ENCODE peak calls at places on chromosomes 6 and 20, in four cellular contexts. O is GM23248, K is breast epithelium, D is body of pancreas. H is an unnamed sample. For H3K36me3, the result is how much of the 10 kb centered on the place peaks cover.

GRCh38 chr6:169093121-169093723 is 160.4 kb downstream of the THBS2 start:
- DNase-seq in K (no peak), O (no peak), D (no peak), H (no peak)

GRCh38 chr6:155352812-155353211 is 38.5 kb upstream of the TFB1M start:
- DNase-seq in D (no peak), K (no peak), O (peak), H (no peak)

GRCh38 chr6:170265655-170266054 is 25.2 kb downstream of the DLL1 start:
- DNase-seq in K (no peak), O (no peak), D (peak), H (peak)

GRCh38 chr6:37643851-37644672 is 53.6 kb downstream of the MDGA1 start:
- DNase-seq in K (no peak), O (no peak), D (no peak), H (no peak)

GRCh38 chr6:156434795-156435190 is 342.4 kb upstream of the ARID1B start:
- DNase-seq in D (no peak), K (no peak), O (no peak), H (no peak)

GRCh38 chr6:3542032-3542640 is 85.3 kb upstream of the SLC22A23 start:
- DNase-seq in D (no peak), K (no peak), O (no peak), H (no peak)

GRCh38 chr6:37556884-37557644 is 57.4 kb upstream of the CCDC167 start:
- DNase-seq in O (no peak), D (no peak), K (no peak), H (no peak)

GRCh38 chr6:119834418-119834817 is 484.9 kb upstream of the MAN1A1 start:
- DNase-seq in D (no peak), O (no peak), K (no peak), H (no peak)

GRCh38 chr6:44224154-44224977 is 971 bp downstream of the SLC29A1 start:
- DNase-seq in K (no peak), O (peak), D (no peak), H (no peak)

GRCh38 chr6:117072781-117073180 is 192.6 kb upstream of the VGLL2 start:
- DNase-seq in K (no peak), D (no peak), O (no peak), H (no peak)

GRCh38 chr6:113854531-113855499 is 2.3 kb upstream of the MARCKS start:
- DNase-seq in D (peak), K (peak), O (peak), H (peak)

GRCh38 chr6:132749111-132749510 is 8.6 kb downstream of the VNN2 start:
- DNase-seq in O (peak), D (no peak), K (no peak), H (no peak)

GRCh38 chr6:69580696-69581095 is 216.1 kb downstream of the LMBRD1 start:
- DNase-seq in D (no peak), K (no peak), O (no peak), H (no peak)

GRCh38 chr20:9269280-9269971 is 200.5 kb downstream of the PLCB4 start:
- DNase-seq in K (no peak), O (peak), D (no peak), H (no peak)

GRCh38 chr20:33507461-33507860 is 17.6 kb downstream of the CBFA2T2 start:
- DNase-seq in O (no peak), D (no peak), K (no peak), H (no peak)

GRCh38 chr20:24503352-24503931 is 34.0 kb downstream of the SYNDIG1 start:
- DNase-seq in K (no peak), O (peak), D (no peak), H (peak)

GRCh38 chr20:15546624-15547023 is 1026.6 kb downstream of the KIF16B start:
- DNase-seq in K (no peak), O (no peak), D (no peak), H (no peak)

GRCh38 chr20:1209447-1210387 is 6.5 kb downstream of the C20orf202 start:
- DNase-seq in K (no peak), D (no peak), O (peak), H (no peak)

GRCh38 chr20:19937651-19938420 is 79.3 kb upstream of the NAA20 start:
- DNase-seq in D (no peak), O (no peak), K (no peak), H (no peak)

GRCh38 chr6:14734416-14735340 is 511.2 kb upstream of the JARID2 start:
- DNase-seq in O (peak), D (no peak), K (no peak), H (no peak)

GRCh38 chr20:36121981-36122930 is 32.3 kb upstream of the EPB41L1 start:
- DNase-seq in O (no peak), K (peak), D (peak), H (peak)

GRCh38 chr6:124027392-124027791 is 223.7 kb downstream of the NKAIN2 start:
- DNase-seq in O (no peak), D (no peak), K (no peak), H (no peak)

GRCh38 chr6:148535976-148536375 is 193.3 kb downstream of the SASH1 start:
- DNase-seq in D (no peak), K (no peak), O (peak), H (no peak)

GRCh38 chr6:134956032-134956431 is 6.1 kb upstream of the ALDH8A1 start:
- DNase-seq in K (no peak), D (no peak), O (no peak), H (no peak)

GRCh38 chr6:110814488-110815259 is 595 bp downstream of the CDK19 start:
- DNase-seq in O (peak), K (peak), D (peak), H (peak)

GRCh38 chr20:20843982-20844381 is 131.5 kb upstream of the RALGAPA2 start:
- DNase-seq in O (no peak), D (no peak), K (no peak), H (peak)

GRCh38 chr6:30749554-30750378 is 5.4 kb upstream of the IER3 start:
- DNase-seq in O (no peak), K (no peak), D (peak), H (peak)

GRCh38 chr20:17606001-17606400 is 36.1 kb downstream of the DSTN start:
- DNase-seq in K (no peak), D (no peak), O (no peak), H (no peak)

GRCh38 chr6:93418448-93419303 is 683 bp downstream of the EPHA7 start:
- DNase-seq in D (peak), O (peak), K (peak), H (peak)

GRCh38 chr6:73523434-73524123 is 2.7 kb upstream of the EEF1A1 start:
- DNase-seq in O (peak), K (peak), D (peak), H (peak)

GRCh38 chr20:21353236-21353635 is 44.1 kb downstream of the NKX2-4 start:
- DNase-seq in O (peak), D (no peak), K (no peak), H (no peak)

GRCh38 chr6:170291271-170292110 is 613 bp upstream of the DLL1 start:
- DNase-seq in D (no peak), O (peak), K (no peak), H (peak)

GRCh38 chr6:134199848-134200606 is 117.9 kb downstream of the SGK1 start:
- DNase-seq in K (no peak), O (no peak), D (no peak), H (no peak)

GRCh38 chr6:12718025-12718424 is 1.5 kb downstream of the PHACTR1 start:
- DNase-seq in O (peak), D (no peak), K (no peak), H (peak)

GRCh38 chr6:83215131-83216047 is 22.2 kb downstream of the RWDD2A start:
- DNase-seq in O (peak), K (no peak), D (peak), H (peak)

GRCh38 chr6:79167931-79168694 is 66.4 kb downstream of the HMGN3 start:
- DNase-seq in K (no peak), D (no peak), O (peak), H (no peak)

GRCh38 chr6:38345586-38345985 is 294.1 kb downstream of the BTBD9 start:
- DNase-seq in D (no peak), O (no peak), K (no peak), H (no peak)

GRCh38 chr20:62288535-62289105 is 14.2 kb upstream of the ADRM1 start:
- DNase-seq in D (no peak), K (no peak), O (no peak), H (no peak)
- H3K36me3 ChIP-seq in D (under half), K (under half), O (under half), H (under half)

GRCh38 chr6:18160921-18161320 is 5.7 kb downstream of the KDM1B start:
- DNase-seq in D (no peak), K (no peak), O (peak), H (no peak)

GRCh38 chr6:18165746-18166145 is 10.5 kb downstream of the KDM1B start:
- DNase-seq in K (no peak), O (peak), D (no peak), H (no peak)

GRCh38 chr6:18166314-18167007 is 11.2 kb downstream of the KDM1B start:
- DNase-seq in K (no peak), O (peak), D (no peak), H (no peak)

GRCh38 chr6:18161437-18161836 is 6.2 kb downstream of the KDM1B start:
- DNase-seq in O (peak), D (no peak), K (no peak), H (no peak)

GRCh38 chr6:18162401-18162800 is 7.2 kb downstream of the KDM1B start:
- DNase-seq in O (no peak), D (no peak), K (no peak), H (no peak)
- H3K36me3 ChIP-seq in O (under half), D (under half), K (under half), H (under half)

GRCh38 chr6:137876547-137876946 is 9.5 kb downstream of the TNFAIP3 start:
- DNase-seq in D (no peak), O (no peak), K (no peak), H (no peak)
- H3K36me3 ChIP-seq in D (under half), O (under half), K (under half), H (under half)

DNA sequence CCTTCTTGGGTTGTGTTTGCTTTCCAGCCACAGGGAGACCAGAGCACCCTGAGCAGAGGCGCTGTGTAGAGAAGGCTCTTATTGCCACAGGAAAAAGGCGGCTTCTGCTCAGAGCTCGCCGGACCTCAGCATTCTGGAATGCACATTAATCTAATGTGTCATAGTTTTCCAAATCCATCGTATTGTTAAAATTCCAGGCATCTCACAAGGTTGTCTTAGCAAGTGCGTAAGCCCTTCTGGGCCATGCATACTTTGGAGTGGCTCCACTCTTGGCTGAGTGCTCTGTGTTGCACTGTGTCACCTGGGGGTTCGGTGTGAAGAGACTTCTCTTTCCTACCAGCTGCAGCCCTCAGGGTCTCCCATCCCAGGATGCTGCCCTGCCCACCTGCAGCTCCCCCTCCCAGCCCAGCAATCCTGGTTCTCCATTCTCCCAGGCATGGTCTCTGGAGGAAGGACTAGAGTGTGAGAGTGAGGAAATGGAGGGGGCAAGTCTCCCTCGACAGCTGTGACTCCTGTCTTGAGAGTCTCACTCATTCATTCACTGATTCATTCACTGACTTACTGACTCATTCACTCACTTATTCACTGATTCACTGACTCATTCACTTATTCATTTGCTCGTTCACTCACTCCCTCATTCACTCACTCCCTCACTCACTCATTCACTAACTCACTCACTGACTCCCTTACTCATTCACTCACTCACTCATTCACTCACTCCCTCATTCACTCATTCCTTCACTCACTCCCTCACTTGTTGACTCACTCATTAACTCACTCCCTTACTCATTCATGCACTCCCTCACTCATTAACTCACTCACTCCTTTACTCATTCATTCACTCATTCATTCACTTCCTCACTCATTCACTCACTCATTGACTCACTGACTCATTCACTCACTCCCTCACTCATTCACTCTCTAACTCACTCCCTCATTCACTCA is 83.7 kb upstream of the MPC1 start:
- DNase-seq in K (no peak), O (peak), D (peak), H (peak)
- H3K36me3 ChIP-seq in K (under half), O (under half), D (under half), H (under half)

GRCh38 chr20:38479596-38479995 is 7.0 kb downstream of the RALGAPB start:
- DNase-seq in D (no peak), O (no peak), K (no peak), H (no peak)
- H3K36me3 ChIP-seq in D (under half), O (under half), K (under half), H (under half)

GRCh38 chr6:109372070-109372585 is 10.1 kb downstream of the CD164 start:
- DNase-seq in O (no peak), K (no peak), D (no peak), H (no peak)

GRCh38 chr6:109369724-109370123 is 12.5 kb downstream of the CD164 start:
- DNase-seq in D (no peak), O (no peak), K (no peak), H (no peak)

GRCh38 chr6:109370792-109371191 is 11.5 kb downstream of the CD164 start:
- DNase-seq in D (no peak), K (no peak), O (no peak), H (no peak)

GRCh38 chr6:109373333-109373732 is 8.9 kb downstream of the CD164 start:
- DNase-seq in O (no peak), K (no peak), D (no peak), H (no peak)

GRCh38 chr6:109370336-109370735 is 11.9 kb downstream of the CD164 start:
- DNase-seq in O (no peak), D (no peak), K (no peak), H (no peak)
- H3K36me3 ChIP-seq in O (half or more), D (under half), K (under half), H (under half)

DNA sequence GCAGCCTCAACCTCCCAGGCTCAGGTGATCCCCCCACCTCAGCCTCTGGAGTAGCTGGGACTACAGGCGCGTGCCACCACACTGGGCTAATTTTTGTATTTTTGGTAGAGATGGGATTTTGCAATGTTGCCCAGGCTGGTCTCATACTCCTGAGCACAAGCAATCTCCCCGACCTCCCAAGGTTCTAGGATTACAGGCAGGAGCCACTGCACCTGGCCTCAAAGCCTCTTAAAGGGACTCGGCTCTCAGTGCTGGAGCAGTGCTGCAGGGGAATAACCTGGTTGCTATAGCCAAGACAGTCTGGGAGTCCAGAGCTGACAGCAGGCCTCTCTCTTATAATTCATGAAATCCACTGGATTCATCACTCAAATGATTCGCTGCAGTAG is 17.0 kb downstream of the GHRH start:
- DNase-seq in K (no peak), O (no peak), D (no peak), H (no peak)
- H3K36me3 ChIP-seq in K (under half), O (under half), D (under half), H (under half)

DNA sequence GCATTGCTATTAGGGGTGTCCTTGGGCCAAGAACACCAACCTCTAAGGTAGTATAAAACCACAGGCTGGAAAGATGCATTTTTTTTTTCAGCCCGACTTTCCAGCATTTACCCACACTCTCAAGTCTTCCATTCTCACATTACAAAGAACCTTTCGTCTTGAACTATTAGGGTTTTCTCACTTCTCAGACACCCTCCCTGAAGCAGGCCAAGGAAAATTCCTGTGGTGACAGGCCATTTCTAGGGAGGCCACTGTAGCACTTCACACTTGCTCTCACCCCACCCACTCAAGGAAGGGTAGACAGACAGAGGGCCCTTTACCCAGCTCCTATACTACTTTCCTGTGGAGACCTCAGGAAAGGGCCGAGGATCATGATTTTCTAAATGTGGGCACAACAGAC is 27.7 kb downstream of the KCNS1 start:
- DNase-seq in K (no peak), O (no peak), D (no peak), H (no peak)
- H3K36me3 ChIP-seq in K (under half), O (under half), D (under half), H (under half)

GRCh38 chr6:35417979-35418661 is 34.0 kb upstream of the FANCE start:
- DNase-seq in K (no peak), D (no peak), O (no peak), H (no peak)

GRCh38 chr6:35415065-35415880 is 36.9 kb upstream of the FANCE start:
- DNase-seq in D (peak), O (peak), K (peak), H (peak)

GRCh38 chr6:35419431-35419830 is 32.7 kb upstream of the FANCE start:
- DNase-seq in K (no peak), D (no peak), O (peak), H (peak)

GRCh38 chr6:35425284-35425683 is 26.9 kb upstream of the FANCE start:
- DNase-seq in O (peak), K (no peak), D (no peak), H (no peak)

DNA sequence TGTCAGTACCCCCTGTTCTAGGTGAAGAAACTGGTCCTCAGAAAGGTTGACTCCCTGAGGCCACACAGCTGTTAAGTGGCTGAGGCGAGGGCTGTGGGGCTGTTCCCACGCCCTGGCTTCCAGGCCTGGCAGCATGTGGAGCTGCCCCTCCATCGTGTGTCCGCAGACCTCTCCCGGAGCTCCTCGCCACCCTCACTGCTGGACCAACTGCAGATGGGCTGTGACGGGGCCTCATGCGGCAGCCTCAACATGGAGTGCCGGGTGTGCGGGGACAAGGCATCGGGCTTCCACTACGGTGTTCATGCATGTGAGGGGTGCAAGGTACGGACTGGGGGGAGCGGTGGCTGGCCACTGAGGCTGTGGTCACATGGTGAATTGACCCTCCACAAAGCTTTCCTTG is 32.2 kb upstream of the FANCE start:
- DNase-seq in K (no peak), D (no peak), O (no peak), H (no peak)
- H3K36me3 ChIP-seq in K (under half), D (under half), O (under half), H (under half)

H was measured in hepatocyte.